ENCODE peak calls at places on chromosome 11, in eight cellular contexts. Q is gastroesophageal sphincter; Y is Panc1; Z is stimulated activated naive CD8-positive, alpha-beta T cell treated with anti-CD3 and anti-CD28 coated beads, Interleukin-15, Interleukin-2, amounts not matched to agents 100 U/mL and 50 U/mL, for 24 hours; I is mucosa of descending colon; L is left cardiac atrium; A is right lobe of liver; N is heart right ventricle. H is an unnamed sample.

GRCh38 chr11:67320691-67321090 is 17.4 kb downstream of the SSH3 start:
- ATAC-seq in Q (no peak), Y (no peak), Z (no peak), I (no peak), L (no peak), A (no peak), N (no peak), H (no peak)

GRCh38 chr11:47987781-47988180 is 7.4 kb downstream of the PTPRJ start:
- ATAC-seq in Q (no peak), Y (no peak), Z (no peak), I (peak), L (peak), A (no peak), N (no peak), H (no peak)

GRCh38 chr11:77611921-77612320 is 22.2 kb downstream of the AQP11 start:
- ATAC-seq in Q (no peak), Y (no peak), Z (no peak), I (no peak), L (no peak), A (no peak), N (no peak), H (no peak)

GRCh38 chr11:15893080-15893492 is 463.3 kb downstream of the SOX6 start:
- ATAC-seq in Q (peak), Y (no peak), Z (no peak), I (peak), L (no peak), A (no peak), N (no peak), H (no peak)

GRCh38 chr11:84437129-84438123 is 1151.3 kb upstream of the CCDC90B start:
- ATAC-seq in Q (no peak), Y (no peak), Z (no peak), I (peak), L (peak), A (peak), N (no peak), H (no peak)

GRCh38 chr11:65428578-65429068 is 6.0 kb downstream of the NEAT1 start:
- ATAC-seq in Q (no peak), Y (no peak), Z (no peak), I (peak), L (peak), A (peak), N (no peak), H (peak)

GRCh38 chr11:23090659-23091058 is 230.4 kb upstream of the CCDC179 start:
- ATAC-seq in Q (no peak), Y (no peak), Z (no peak), I (no peak), L (peak), A (no peak), N (no peak), H (no peak)

GRCh38 chr11:69513196-69513595 is 31.7 kb downstream of the LINC01488 start:
- ATAC-seq in Q (no peak), Y (peak), Z (no peak), I (no peak), L (no peak), A (no peak), N (no peak), H (no peak)

GRCh38 chr11:44575288-44575672 is 9.8 kb downstream of the CD82 start:
- ATAC-seq in Q (no peak), Y (no peak), Z (peak), I (no peak), L (no peak), A (no peak), N (no peak), H (no peak)

GRCh38 chr11:65719887-65720236 is 736 bp downstream of the RNASEH2C start:
- ATAC-seq in Q (peak), Y (peak), Z (peak), I (peak), L (peak), A (no peak), N (no peak), H (peak)

GRCh38 chr11:122068096-122068495 is 47.9 kb downstream of the BLID start:
- ATAC-seq in Q (no peak), Y (no peak), Z (no peak), I (no peak), L (no peak), A (no peak), N (no peak), H (no peak)

GRCh38 chr11:34626393-34626792 is 5.5 kb downstream of the EHF start:
- ATAC-seq in Q (no peak), Y (no peak), Z (no peak), I (no peak), L (no peak), A (no peak), N (no peak), H (no peak)

GRCh38 chr11:23124249-23124648 is 264.0 kb upstream of the CCDC179 start:
- ATAC-seq in Q (no peak), Y (no peak), Z (no peak), I (no peak), L (no peak), A (no peak), N (no peak), H (no peak)

GRCh38 chr11:45569776-45570175 is 95.6 kb downstream of the CHST1 start:
- ATAC-seq in Q (no peak), Y (no peak), Z (no peak), I (no peak), L (no peak), A (no peak), N (no peak), H (no peak)

GRCh38 chr11:33055361-33055760 is 16.0 kb downstream of the TCP11L1 start:
- ATAC-seq in Q (no peak), Y (no peak), Z (no peak), I (no peak), L (no peak), A (no peak), N (no peak), H (no peak)

H was measured in esophagus mucosa.